ENCODE peak calls at places on chromosomes 16 and 17, in eight cellular contexts. One of them, this sample, is unnamed.

GRCh38 chr17:76903631-76904030 is 35.4 kb downstream of the MGAT5B start:
- DNase-seq in heart right ventricle: no peak
- DNase-seq in dermis microvascular lymphatic vessel endothelial cell: no peak
- DNase-seq in HTR-8/SVneo: no peak
- DNase-seq in NCI-H1105 treated with DMSO at 0.1 percent for 48 hours: no peak
- DNase-seq in AG09319: no peak
- DNase-seq in M059J: no peak
- DNase-seq in stimulated activated CD4-positive, alpha-beta T cell treated with anti-CD3 and anti-CD28 coated beads, Interleukin-2, amount 100 ng/mL, for 48 hours: no peak
- DNase-seq in this sample: no peak

GRCh38 chr16:88697831-88698693 is 8.1 kb downstream of the RNF166 start:
- DNase-seq in heart right ventricle: no peak
- DNase-seq in dermis microvascular lymphatic vessel endothelial cell: no peak
- DNase-seq in HTR-8/SVneo: no peak
- DNase-seq in NCI-H1105 treated with DMSO at 0.1 percent for 48 hours: no peak
- DNase-seq in AG09319: no peak
- DNase-seq in M059J: no peak
- DNase-seq in stimulated activated CD4-positive, alpha-beta T cell treated with anti-CD3 and anti-CD28 coated beads, Interleukin-2, amount 100 ng/mL, for 48 hours: no peak
- DNase-seq in this sample: no peak

GRCh38 chr17:45261577-45262515 is at the start of gene SPATA32:
- DNase-seq in heart right ventricle: peak; percentile 56
- DNase-seq in dermis microvascular lymphatic vessel endothelial cell: no peak
- DNase-seq in HTR-8/SVneo: no peak
- DNase-seq in NCI-H1105 treated with DMSO at 0.1 percent for 48 hours: peak; percentile 21
- DNase-seq in AG09319: no peak
- DNase-seq in M059J: no peak
- DNase-seq in stimulated activated CD4-positive, alpha-beta T cell treated with anti-CD3 and anti-CD28 coated beads, Interleukin-2, amount 100 ng/mL, for 48 hours: peak; percentile 51
- DNase-seq in this sample: no peak

GRCh38 chr16:9256196-9256595 is 164.8 kb downstream of the HAPSTR1 start:
- DNase-seq in heart right ventricle: no peak
- DNase-seq in dermis microvascular lymphatic vessel endothelial cell: no peak
- DNase-seq in HTR-8/SVneo: no peak
- DNase-seq in NCI-H1105 treated with DMSO at 0.1 percent for 48 hours: no peak
- DNase-seq in AG09319: no peak
- DNase-seq in M059J: peak; percentile 25
- DNase-seq in stimulated activated CD4-positive, alpha-beta T cell treated with anti-CD3 and anti-CD28 coated beads, Interleukin-2, amount 100 ng/mL, for 48 hours: peak; percentile 37
- DNase-seq in this sample: no peak

GRCh38 chr17:81164464-81165245 is 652 bp upstream of the PVALEF start:
- DNase-seq in heart right ventricle: no peak
- DNase-seq in dermis microvascular lymphatic vessel endothelial cell: no peak
- DNase-seq in HTR-8/SVneo: no peak
- DNase-seq in NCI-H1105 treated with DMSO at 0.1 percent for 48 hours: no peak
- DNase-seq in AG09319: no peak
- DNase-seq in M059J: no peak
- DNase-seq in stimulated activated CD4-positive, alpha-beta T cell treated with anti-CD3 and anti-CD28 coated beads, Interleukin-2, amount 100 ng/mL, for 48 hours: no peak
- DNase-seq in this sample: no peak

GRCh38 chr16:25148568-25149215 is 37.1 kb downstream of the LCMT1 start:
- DNase-seq in heart right ventricle: no peak
- DNase-seq in dermis microvascular lymphatic vessel endothelial cell: no peak
- DNase-seq in HTR-8/SVneo: no peak
- DNase-seq in NCI-H1105 treated with DMSO at 0.1 percent for 48 hours: no peak
- DNase-seq in AG09319: no peak
- DNase-seq in M059J: no peak
- DNase-seq in stimulated activated CD4-positive, alpha-beta T cell treated with anti-CD3 and anti-CD28 coated beads, Interleukin-2, amount 100 ng/mL, for 48 hours: no peak
- DNase-seq in this sample: no peak

GRCh38 chr17:82396601-82397435 is 21.3 kb upstream of the HEXD start:
- DNase-seq in heart right ventricle: no peak
- DNase-seq in dermis microvascular lymphatic vessel endothelial cell: no peak
- DNase-seq in HTR-8/SVneo: no peak
- DNase-seq in NCI-H1105 treated with DMSO at 0.1 percent for 48 hours: no peak
- DNase-seq in AG09319: peak; percentile 94
- DNase-seq in M059J: peak; percentile 29
- DNase-seq in stimulated activated CD4-positive, alpha-beta T cell treated with anti-CD3 and anti-CD28 coated beads, Interleukin-2, amount 100 ng/mL, for 48 hours: no peak
- DNase-seq in this sample: no peak

GRCh38 chr17:43673516-43674323 is 12.0 kb upstream of the MEOX1 start:
- DNase-seq in heart right ventricle: peak; percentile 81
- DNase-seq in dermis microvascular lymphatic vessel endothelial cell: peak; percentile 50
- DNase-seq in HTR-8/SVneo: peak; percentile 76
- DNase-seq in NCI-H1105 treated with DMSO at 0.1 percent for 48 hours: peak; percentile 41
- DNase-seq in AG09319: no peak
- DNase-seq in M059J: peak; percentile 56
- DNase-seq in stimulated activated CD4-positive, alpha-beta T cell treated with anti-CD3 and anti-CD28 coated beads, Interleukin-2, amount 100 ng/mL, for 48 hours: peak; percentile 77
- DNase-seq in this sample: peak; percentile 42

GRCh38 chr17:8698142-8699050 is 46.2 kb downstream of the CCDC42 start:
- DNase-seq in heart right ventricle: peak; percentile 62
- DNase-seq in dermis microvascular lymphatic vessel endothelial cell: no peak
- DNase-seq in HTR-8/SVneo: no peak
- DNase-seq in NCI-H1105 treated with DMSO at 0.1 percent for 48 hours: no peak
- DNase-seq in AG09319: no peak
- DNase-seq in M059J: no peak
- DNase-seq in stimulated activated CD4-positive, alpha-beta T cell treated with anti-CD3 and anti-CD28 coated beads, Interleukin-2, amount 100 ng/mL, for 48 hours: no peak
- DNase-seq in this sample: peak; percentile 25

GRCh38 chr16:49921106-49921505 is 65.2 kb upstream of the ZNF423 start:
- DNase-seq in heart right ventricle: no peak
- DNase-seq in dermis microvascular lymphatic vessel endothelial cell: no peak
- DNase-seq in HTR-8/SVneo: no peak
- DNase-seq in NCI-H1105 treated with DMSO at 0.1 percent for 48 hours: no peak
- DNase-seq in AG09319: no peak
- DNase-seq in M059J: no peak
- DNase-seq in stimulated activated CD4-positive, alpha-beta T cell treated with anti-CD3 and anti-CD28 coated beads, Interleukin-2, amount 100 ng/mL, for 48 hours: no peak
- DNase-seq in this sample: no peak

GRCh38 chr17:6910987-6911603 is 79.6 kb upstream of the TEKT1 start:
- DNase-seq in heart right ventricle: no peak
- DNase-seq in dermis microvascular lymphatic vessel endothelial cell: peak; percentile 34
- DNase-seq in HTR-8/SVneo: peak; percentile 47
- DNase-seq in NCI-H1105 treated with DMSO at 0.1 percent for 48 hours: peak; percentile 63
- DNase-seq in AG09319: no peak
- DNase-seq in M059J: peak; percentile 53
- DNase-seq in stimulated activated CD4-positive, alpha-beta T cell treated with anti-CD3 and anti-CD28 coated beads, Interleukin-2, amount 100 ng/mL, for 48 hours: no peak
- DNase-seq in this sample: peak; percentile 31

GRCh38 chr16:49923411-49923810 is 67.5 kb upstream of the ZNF423 start:
- DNase-seq in heart right ventricle: no peak
- DNase-seq in dermis microvascular lymphatic vessel endothelial cell: no peak
- DNase-seq in HTR-8/SVneo: no peak
- DNase-seq in NCI-H1105 treated with DMSO at 0.1 percent for 48 hours: no peak
- DNase-seq in AG09319: no peak
- DNase-seq in M059J: no peak
- DNase-seq in stimulated activated CD4-positive, alpha-beta T cell treated with anti-CD3 and anti-CD28 coated beads, Interleukin-2, amount 100 ng/mL, for 48 hours: no peak
- DNase-seq in this sample: no peak

GRCh38 chr17:38707678-38708351 is 2.7 kb downstream of the MLLT6 start:
- DNase-seq in heart right ventricle: no peak
- DNase-seq in dermis microvascular lymphatic vessel endothelial cell: no peak
- DNase-seq in HTR-8/SVneo: no peak
- DNase-seq in NCI-H1105 treated with DMSO at 0.1 percent for 48 hours: no peak
- DNase-seq in AG09319: no peak
- DNase-seq in M059J: no peak
- DNase-seq in stimulated activated CD4-positive, alpha-beta T cell treated with anti-CD3 and anti-CD28 coated beads, Interleukin-2, amount 100 ng/mL, for 48 hours: no peak
- DNase-seq in this sample: no peak

GRCh38 chr17:40607641-40608040 is 40.0 kb downstream of the SMARCE1 start:
- DNase-seq in heart right ventricle: no peak
- DNase-seq in dermis microvascular lymphatic vessel endothelial cell: no peak
- DNase-seq in HTR-8/SVneo: no peak
- DNase-seq in NCI-H1105 treated with DMSO at 0.1 percent for 48 hours: no peak
- DNase-seq in AG09319: no peak
- DNase-seq in M059J: no peak
- DNase-seq in stimulated activated CD4-positive, alpha-beta T cell treated with anti-CD3 and anti-CD28 coated beads, Interleukin-2, amount 100 ng/mL, for 48 hours: no peak
- DNase-seq in this sample: no peak

GRCh38 chr17:15492186-15492585 is 24.8 kb upstream of the CDRT4 start:
- DNase-seq in heart right ventricle: no peak
- DNase-seq in dermis microvascular lymphatic vessel endothelial cell: no peak
- DNase-seq in HTR-8/SVneo: no peak
- DNase-seq in NCI-H1105 treated with DMSO at 0.1 percent for 48 hours: no peak
- DNase-seq in AG09319: no peak
- DNase-seq in M059J: no peak
- DNase-seq in stimulated activated CD4-positive, alpha-beta T cell treated with anti-CD3 and anti-CD28 coated beads, Interleukin-2, amount 100 ng/mL, for 48 hours: no peak
- DNase-seq in this sample: no peak